ENCODE peak calls at places on chromosomes 3 and 15, in five cellular contexts. One of them, this sample, is unnamed.
A peak's percentile ranks its signal among the peaks of the same experiment; 100 is the strongest.

GRCh38 chr3:194561306-194561974 is 71.8 kb downstream of the TMEM44 start:
- DNase-seq in dorsolateral prefrontal cortex: no peak
- DNase-seq in fibroblast of the aortic adventitia: peak; percentile 95
- DNase-seq in gastrocnemius medialis: no peak
- DNase-seq in stimulated activated CD4-positive, alpha-beta T cell treated with anti-CD3 and anti-CD28 coated beads, Interleukin-2, amount 100 ng/mL, for 48 hours: no peak
- DNase-seq in this sample: no peak

GRCh38 chr3:7160689-7161088 is 299.8 kb downstream of the GRM7 start:
- DNase-seq in stimulated activated CD4-positive, alpha-beta T cell treated with anti-CD3 and anti-CD28 coated beads, Interleukin-2, amount 100 ng/mL, for 48 hours: no peak
- DNase-seq in fibroblast of the aortic adventitia: no peak
- DNase-seq in dorsolateral prefrontal cortex: no peak
- DNase-seq in gastrocnemius medialis: no peak
- DNase-seq in this sample: no peak

GRCh38 chr15:81296218-81296617 is 27.7 kb downstream of the STARD5 start:
- DNase-seq in fibroblast of the aortic adventitia: no peak
- DNase-seq in dorsolateral prefrontal cortex: no peak
- DNase-seq in gastrocnemius medialis: no peak
- DNase-seq in stimulated activated CD4-positive, alpha-beta T cell treated with anti-CD3 and anti-CD28 coated beads, Interleukin-2, amount 100 ng/mL, for 48 hours: no peak
- DNase-seq in this sample: no peak

GRCh38 chr3:179716811-179717210 is 64.0 kb downstream of the USP13 start:
- DNase-seq in fibroblast of the aortic adventitia: peak; percentile 92
- DNase-seq in stimulated activated CD4-positive, alpha-beta T cell treated with anti-CD3 and anti-CD28 coated beads, Interleukin-2, amount 100 ng/mL, for 48 hours: no peak
- DNase-seq in dorsolateral prefrontal cortex: no peak
- DNase-seq in gastrocnemius medialis: no peak
- DNase-seq in this sample: no peak

GRCh38 chr15:93037341-93038063 is 51.5 kb downstream of the RGMA start:
- DNase-seq in stimulated activated CD4-positive, alpha-beta T cell treated with anti-CD3 and anti-CD28 coated beads, Interleukin-2, amount 100 ng/mL, for 48 hours: no peak
- DNase-seq in dorsolateral prefrontal cortex: peak; percentile 67
- DNase-seq in gastrocnemius medialis: peak; percentile 67
- DNase-seq in fibroblast of the aortic adventitia: peak; percentile 68
- DNase-seq in this sample: no peak

GRCh38 chr15:74995779-74996765 is 709 bp downstream of the SCAMP5 start:
- DNase-seq in gastrocnemius medialis: no peak
- DNase-seq in stimulated activated CD4-positive, alpha-beta T cell treated with anti-CD3 and anti-CD28 coated beads, Interleukin-2, amount 100 ng/mL, for 48 hours: no peak
- DNase-seq in dorsolateral prefrontal cortex: peak; percentile 66
- DNase-seq in fibroblast of the aortic adventitia: no peak
- DNase-seq in this sample: no peak

GRCh38 chr3:18758047-18758704 is 333.0 kb upstream of the SATB1 start:
- DNase-seq in dorsolateral prefrontal cortex: no peak
- DNase-seq in fibroblast of the aortic adventitia: peak; percentile 2
- DNase-seq in stimulated activated CD4-positive, alpha-beta T cell treated with anti-CD3 and anti-CD28 coated beads, Interleukin-2, amount 100 ng/mL, for 48 hours: no peak
- DNase-seq in gastrocnemius medialis: no peak
- DNase-seq in this sample: no peak

GRCh38 chr15:59991919-59992318 is 12.2 kb upstream of the FOXB1 start:
- DNase-seq in dorsolateral prefrontal cortex: no peak
- DNase-seq in fibroblast of the aortic adventitia: no peak
- DNase-seq in stimulated activated CD4-positive, alpha-beta T cell treated with anti-CD3 and anti-CD28 coated beads, Interleukin-2, amount 100 ng/mL, for 48 hours: no peak
- DNase-seq in gastrocnemius medialis: no peak
- DNase-seq in this sample: no peak

GRCh38 chr3:124282751-124283643 is 291.1 kb upstream of the ROPN1 start:
- DNase-seq in gastrocnemius medialis: no peak
- DNase-seq in stimulated activated CD4-positive, alpha-beta T cell treated with anti-CD3 and anti-CD28 coated beads, Interleukin-2, amount 100 ng/mL, for 48 hours: no peak
- DNase-seq in fibroblast of the aortic adventitia: peak; percentile 81
- DNase-seq in dorsolateral prefrontal cortex: no peak
- DNase-seq in this sample: no peak

GRCh38 chr3:48848816-48849515 is 1.3 kb upstream of the PRKAR2A start:
- DNase-seq in fibroblast of the aortic adventitia: no peak
- DNase-seq in dorsolateral prefrontal cortex: peak; percentile 29
- DNase-seq in gastrocnemius medialis: no peak
- DNase-seq in stimulated activated CD4-positive, alpha-beta T cell treated with anti-CD3 and anti-CD28 coated beads, Interleukin-2, amount 100 ng/mL, for 48 hours: no peak
- DNase-seq in this sample: no peak

GRCh38 chr3:3586843-3587626 is 212.2 kb upstream of the LRRN1 start:
- DNase-seq in dorsolateral prefrontal cortex: no peak
- DNase-seq in fibroblast of the aortic adventitia: no peak
- DNase-seq in stimulated activated CD4-positive, alpha-beta T cell treated with anti-CD3 and anti-CD28 coated beads, Interleukin-2, amount 100 ng/mL, for 48 hours: no peak
- DNase-seq in gastrocnemius medialis: no peak
- DNase-seq in this sample: no peak

GRCh38 chr3:158418035-158418434 is 153.0 kb upstream of the MLF1 start:
- DNase-seq in gastrocnemius medialis: no peak
- DNase-seq in stimulated activated CD4-positive, alpha-beta T cell treated with anti-CD3 and anti-CD28 coated beads, Interleukin-2, amount 100 ng/mL, for 48 hours: no peak
- DNase-seq in fibroblast of the aortic adventitia: no peak
- DNase-seq in dorsolateral prefrontal cortex: no peak
- DNase-seq in this sample: no peak

GRCh38 chr3:122864498-122864897 is 69.6 kb downstream of the SLC49A4 start:
- DNase-seq in gastrocnemius medialis: no peak
- DNase-seq in fibroblast of the aortic adventitia: no peak
- DNase-seq in stimulated activated CD4-positive, alpha-beta T cell treated with anti-CD3 and anti-CD28 coated beads, Interleukin-2, amount 100 ng/mL, for 48 hours: no peak
- DNase-seq in dorsolateral prefrontal cortex: no peak
- DNase-seq in this sample: no peak

GRCh38 chr3:196670335-196670734 is 30.8 kb downstream of the NRROS start:
- DNase-seq in stimulated activated CD4-positive, alpha-beta T cell treated with anti-CD3 and anti-CD28 coated beads, Interleukin-2, amount 100 ng/mL, for 48 hours: no peak
- DNase-seq in dorsolateral prefrontal cortex: no peak
- DNase-seq in gastrocnemius medialis: peak; percentile 22
- DNase-seq in fibroblast of the aortic adventitia: no peak
- DNase-seq in this sample: no peak

GRCh38 chr15:59792359-59792758 is 103.2 kb upstream of the BNIP2 start:
- DNase-seq in stimulated activated CD4-positive, alpha-beta T cell treated with anti-CD3 and anti-CD28 coated beads, Interleukin-2, amount 100 ng/mL, for 48 hours: no peak
- DNase-seq in dorsolateral prefrontal cortex: no peak
- DNase-seq in fibroblast of the aortic adventitia: no peak
- DNase-seq in gastrocnemius medialis: no peak
- DNase-seq in this sample: no peak

GRCh38 chr3:135539351-135539750 is 426.2 kb upstream of the PPP2R3A start:
- DNase-seq in fibroblast of the aortic adventitia: no peak
- DNase-seq in dorsolateral prefrontal cortex: no peak
- DNase-seq in stimulated activated CD4-positive, alpha-beta T cell treated with anti-CD3 and anti-CD28 coated beads, Interleukin-2, amount 100 ng/mL, for 48 hours: no peak
- DNase-seq in gastrocnemius medialis: no peak
- DNase-seq in this sample: no peak

GRCh38 chr15:68498076-68498475 is 66.1 kb upstream of the ITGA11 start:
- DNase-seq in stimulated activated CD4-positive, alpha-beta T cell treated with anti-CD3 and anti-CD28 coated beads, Interleukin-2, amount 100 ng/mL, for 48 hours: no peak
- DNase-seq in fibroblast of the aortic adventitia: no peak
- DNase-seq in gastrocnemius medialis: no peak
- DNase-seq in dorsolateral prefrontal cortex: no peak
- DNase-seq in this sample: no peak

GRCh38 chr15:90001683-90002427 is 731 bp downstream of the ZNF710 start:
- DNase-seq in dorsolateral prefrontal cortex: peak; percentile 63
- DNase-seq in stimulated activated CD4-positive, alpha-beta T cell treated with anti-CD3 and anti-CD28 coated beads, Interleukin-2, amount 100 ng/mL, for 48 hours: peak; percentile 43
- DNase-seq in gastrocnemius medialis: peak; percentile 62
- DNase-seq in fibroblast of the aortic adventitia: peak; percentile 67
- DNase-seq in this sample: peak; percentile 72

GRCh38 chr15:63371297-63371918 is 10.2 kb downstream of the CA12 start:
- DNase-seq in fibroblast of the aortic adventitia: peak; percentile 96
- DNase-seq in gastrocnemius medialis: peak; percentile 29
- DNase-seq in stimulated activated CD4-positive, alpha-beta T cell treated with anti-CD3 and anti-CD28 coated beads, Interleukin-2, amount 100 ng/mL, for 48 hours: no peak
- DNase-seq in dorsolateral prefrontal cortex: no peak
- DNase-seq in this sample: no peak

GRCh38 chr15:98740963-98741362 is 92.6 kb downstream of the IGF1R start:
- DNase-seq in gastrocnemius medialis: no peak
- DNase-seq in stimulated activated CD4-positive, alpha-beta T cell treated with anti-CD3 and anti-CD28 coated beads, Interleukin-2, amount 100 ng/mL, for 48 hours: no peak
- DNase-seq in dorsolateral prefrontal cortex: no peak
- DNase-seq in fibroblast of the aortic adventitia: no peak
- DNase-seq in this sample: no peak

GRCh38 chr15:40397688-40398412 is 7.7 kb upstream of the IVD start:
- DNase-seq in dorsolateral prefrontal cortex: no peak
- DNase-seq in stimulated activated CD4-positive, alpha-beta T cell treated with anti-CD3 and anti-CD28 coated beads, Interleukin-2, amount 100 ng/mL, for 48 hours: no peak
- DNase-seq in fibroblast of the aortic adventitia: no peak
- DNase-seq in gastrocnemius medialis: no peak
- DNase-seq in this sample: no peak

GRCh38 chr15:81504170-81504905 is 130.3 kb upstream of the TMC3 start:
- DNase-seq in gastrocnemius medialis: no peak
- DNase-seq in fibroblast of the aortic adventitia: peak; percentile 78
- DNase-seq in dorsolateral prefrontal cortex: no peak
- DNase-seq in stimulated activated CD4-positive, alpha-beta T cell treated with anti-CD3 and anti-CD28 coated beads, Interleukin-2, amount 100 ng/mL, for 48 hours: no peak
- DNase-seq in this sample: no peak

GRCh38 chr3:13878711-13879101 is 1.2 kb downstream of the WNT7A start:
- DNase-seq in stimulated activated CD4-positive, alpha-beta T cell treated with anti-CD3 and anti-CD28 coated beads, Interleukin-2, amount 100 ng/mL, for 48 hours: no peak
- DNase-seq in gastrocnemius medialis: no peak
- DNase-seq in dorsolateral prefrontal cortex: no peak
- DNase-seq in fibroblast of the aortic adventitia: no peak
- DNase-seq in this sample: no peak

GRCh38 chr3:13976469-13976868 is 96.6 kb upstream of the WNT7A start:
- DNase-seq in stimulated activated CD4-positive, alpha-beta T cell treated with anti-CD3 and anti-CD28 coated beads, Interleukin-2, amount 100 ng/mL, for 48 hours: no peak
- DNase-seq in fibroblast of the aortic adventitia: no peak
- DNase-seq in gastrocnemius medialis: no peak
- DNase-seq in dorsolateral prefrontal cortex: no peak
- DNase-seq in this sample: no peak

GRCh38 chr15:34642252-34642651 is 58.8 kb upstream of the GOLGA8B start:
- DNase-seq in dorsolateral prefrontal cortex: no peak
- DNase-seq in fibroblast of the aortic adventitia: no peak
- DNase-seq in stimulated activated CD4-positive, alpha-beta T cell treated with anti-CD3 and anti-CD28 coated beads, Interleukin-2, amount 100 ng/mL, for 48 hours: no peak
- DNase-seq in gastrocnemius medialis: no peak
- DNase-seq in this sample: no peak

GRCh38 chr3:133254151-133254550 is 145.7 kb upstream of the BFSP2 start:
- DNase-seq in stimulated activated CD4-positive, alpha-beta T cell treated with anti-CD3 and anti-CD28 coated beads, Interleukin-2, amount 100 ng/mL, for 48 hours: no peak
- DNase-seq in dorsolateral prefrontal cortex: no peak
- DNase-seq in gastrocnemius medialis: no peak
- DNase-seq in fibroblast of the aortic adventitia: no peak
- DNase-seq in this sample: no peak

GRCh38 chr3:52780298-52780585 is 2.8 kb downstream of the ITIH1 start:
- DNase-seq in gastrocnemius medialis: peak; percentile 4
- DNase-seq in stimulated activated CD4-positive, alpha-beta T cell treated with anti-CD3 and anti-CD28 coated beads, Interleukin-2, amount 100 ng/mL, for 48 hours: no peak
- DNase-seq in dorsolateral prefrontal cortex: no peak
- DNase-seq in fibroblast of the aortic adventitia: no peak
- DNase-seq in this sample: no peak

This sample was measured in GM12892.